ENCODE peak calls at places on chromosomes 16 and 17, in four cellular contexts. N is pancreas, P is OCI-LY7, V is HCT116. D is an unnamed sample.

GRCh38 chr17:43846221-43846712 is 709 bp upstream of the CD300LG start:
- DNase-seq in N (peak; percentile 92), V (peak; percentile 70), P (peak; percentile 55), D (peak; percentile 86)

GRCh38 chr17:18932360-18933055 is 19.5 kb upstream of the SLC5A10 start:
- DNase-seq in P (no peak), V (no peak), N (no peak), D (no peak)

GRCh38 chr16:11012841-11013240 is 68.5 kb downstream of the CLEC16A start:
- DNase-seq in N (no peak), P (no peak), V (no peak), D (no peak)

GRCh38 chr16:566475-567361 is at the start of gene NHLRC4:
- DNase-seq in N (no peak), V (no peak), P (peak; percentile 90), D (peak; percentile 59)

GRCh38 chr16:56269824-56270684 is 78.8 kb downstream of the GNAO1 start:
- DNase-seq in V (no peak), P (no peak), N (no peak), D (no peak)

GRCh38 chr17:55735784-55736405 is 13.2 kb upstream of the TMEM100 start:
- DNase-seq in N (no peak), V (peak; percentile 49), P (peak; percentile 65), D (no peak)

GRCh38 chr16:67901734-67902133 is 8.7 kb downstream of the PSKH1 start:
- DNase-seq in V (no peak), N (no peak), P (no peak), D (no peak)

GRCh38 chr17:1188812-1189211 is 9.0 kb upstream of the ABR start:
- DNase-seq in N (peak; percentile 88), V (no peak), P (peak; percentile 64), D (peak; percentile 85)

GRCh38 chr17:56815711-56816110 is 18.0 kb downstream of the C17orf67 start:
- DNase-seq in P (no peak), V (no peak), N (no peak), D (no peak)

GRCh38 chr16:67179421-67180080 is 4.2 kb downstream of the MATCAP1 start:
- DNase-seq in V (no peak), P (peak; percentile 52), N (peak; percentile 70), D (no peak)

GRCh38 chr16:2963611-2964415 is at the start of gene KREMEN2:
- DNase-seq in P (no peak), N (peak; percentile 84), V (peak; percentile 74), D (no peak)

GRCh38 chr16:14538604-14539003 is 91.5 kb downstream of the PARN start:
- DNase-seq in P (no peak), N (no peak), V (no peak), D (no peak)

GRCh38 chr17:72362466-72363335 is 241.9 kb downstream of the SOX9 start:
- DNase-seq in N (no peak), V (no peak), P (no peak), D (no peak)

GRCh38 chr17:80619535-80620235 is 75.0 kb downstream of the RPTOR start:
- DNase-seq in N (no peak), P (no peak), V (peak; percentile 84), D (no peak)

GRCh38 chr17:81298325-81298990 is 3.4 kb upstream of the SLC38A10 start:
- DNase-seq in P (no peak), V (no peak), N (no peak), D (peak; percentile 40)

GRCh38 chr16:11238272-11239202 is 17.5 kb downstream of the SOCS1 start:
- DNase-seq in P (no peak), V (no peak), N (no peak), D (no peak)

GRCh38 chr17:76654408-76654807 is 10.9 kb upstream of the ST6GALNAC1 start:
- DNase-seq in V (no peak), N (no peak), P (no peak), D (no peak)

GRCh38 chr16:81650982-81651562 is 128.0 kb upstream of the PLCG2 start:
- DNase-seq in V (no peak), N (no peak), P (no peak), D (peak; percentile 37)

GRCh38 chr16:74307383-74307782 is 10.8 kb downstream of the PSMD7 start:
- DNase-seq in P (no peak), V (no peak), N (no peak), D (no peak)

GRCh38 chr17:81480140-81480917 is 32.3 kb downstream of the ACTG1 start:
- DNase-seq in N (no peak), V (no peak), P (no peak), D (no peak)

GRCh38 chr17:40399185-40399584 is 18.5 kb downstream of the TOP2A start:
- DNase-seq in N (no peak), V (peak; percentile 32), P (peak; percentile 66), D (no peak)

GRCh38 chr17:78002166-78002565 is 43.7 kb downstream of the TNRC6C start:
- DNase-seq in N (no peak), P (no peak), V (no peak), D (no peak)

GRCh38 chr17:20930065-20930760 is 112.6 kb downstream of the USP22 start:
- DNase-seq in P (no peak), V (no peak), N (no peak), D (no peak)

GRCh38 chr17:79362086-79362995 is 248.5 kb downstream of the RBFOX3 start:
- DNase-seq in P (no peak), N (no peak), V (no peak), D (no peak)

GRCh38 chr16:84761448-84762368 is 58.1 kb upstream of the CRISPLD2 start:
- DNase-seq in N (no peak), V (no peak), P (no peak), D (no peak)

GRCh38 chr16:15981382-15981781 is 32.0 kb downstream of the ABCC1 start:
- DNase-seq in P (peak; percentile 47), N (no peak), V (no peak), D (no peak)

GRCh38 chr16:2470603-2471015 is 488 bp upstream of the NTN3 start:
- DNase-seq in N (no peak), P (peak; percentile 67), V (no peak), D (no peak)

GRCh38 chr16:17224859-17225258 is 245.9 kb downstream of the XYLT1 start:
- DNase-seq in P (peak; percentile 61), V (no peak), N (no peak), D (peak; percentile 42)

GRCh38 chr17:37770631-37771518 is 26.0 kb upstream of the HNF1B start:
- DNase-seq in N (peak; percentile 89), P (peak; percentile 6), V (peak; percentile 44), D (peak; percentile 71)

GRCh38 chr17:5110816-5111215 is 862 bp downstream of the ZNF232 start:
- DNase-seq in V (no peak), N (peak; percentile 14), P (peak; percentile 67), D (no peak)

GRCh38 chr16:84065536-84066132 is 23.0 kb upstream of the SLC38A8 start:
- DNase-seq in V (peak; percentile 48), P (peak; percentile 59), N (no peak), D (no peak)

GRCh38 chr17:66655861-66656260 is 179.1 kb upstream of the CACNG5 start:
- DNase-seq in N (no peak), P (no peak), V (no peak), D (no peak)

GRCh38 chr17:28843810-28844137 is 1.2 kb upstream of the FAM222B start:
- DNase-seq in P (no peak), V (no peak), N (no peak), D (no peak)

GRCh38 chr17:75707096-75707720 is 14.1 kb upstream of the ITGB4 start:
- DNase-seq in V (peak; percentile 94), P (no peak), N (no peak), D (peak; percentile 43)

GRCh38 chr16:7366041-7366440 is 33.4 kb downstream of the RBFOX1 start:
- DNase-seq in P (no peak), N (no peak), V (no peak), D (no peak)
- H3K4me1 ChIP-seq in P (no peaks in the 10 kb centered on the region), N (no peaks in the 10 kb centered on the region), V (no peaks in the 10 kb centered on the region), D (no peaks in the 10 kb centered on the region)

GRCh38 chr16:21684199-21684598 is 20.4 kb downstream of the OTOA start:
- DNase-seq in P (peak; percentile 32), N (no peak), V (peak; percentile 4), D (no peak)

GRCh38 chr16:21689107-21689506 is 25.3 kb downstream of the OTOA start:
- DNase-seq in N (no peak), P (no peak), V (no peak), D (no peak)

GRCh38 chr16:21683184-21683583 is 19.4 kb downstream of the OTOA start:
- DNase-seq in P (no peak), V (no peak), N (no peak), D (no peak)

DNA sequence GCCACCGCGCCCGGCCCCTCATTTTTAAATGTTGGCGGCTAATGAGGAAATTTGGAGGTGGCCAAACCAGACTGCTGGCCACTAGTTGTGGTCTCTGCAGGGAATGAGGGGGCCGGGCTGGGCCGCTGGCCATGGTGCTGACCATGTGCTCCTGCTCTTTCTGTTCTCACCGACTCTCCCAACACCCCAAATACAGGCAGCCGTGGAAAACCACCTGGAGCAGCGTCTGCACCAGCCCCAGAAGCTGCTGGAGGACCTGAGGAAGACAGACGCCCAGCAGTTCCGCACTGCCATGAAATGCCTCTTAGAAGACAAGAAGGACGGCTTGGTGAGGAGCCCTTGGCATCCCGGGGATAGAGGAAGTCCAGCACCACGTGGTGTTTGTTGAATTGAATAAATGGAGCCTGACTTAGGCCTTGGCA is 21.3 kb downstream of the OTOA start:
- DNase-seq in V (no peak), N (no peak), P (no peak), D (no peak)
- H3K4me1 ChIP-seq in V (no peaks in the 10 kb centered on the region), N (no peaks in the 10 kb centered on the region), P (no peaks in the 10 kb centered on the region), D (peaks cover 2% of the 10 kb centered on the region)

GRCh38 chr17:8120520-8121443 is 2.5 kb upstream of the ALOXE3 start:
- DNase-seq in N (peak; percentile 91), P (peak; percentile 81), V (peak; percentile 88), D (peak; percentile 72)

GRCh38 chr17:8122391-8122922 is 1.4 kb downstream of the HES7 start:
- DNase-seq in N (peak; percentile 54), P (no peak), V (no peak), D (no peak)

GRCh38 chr17:8122923-8123694 is 797 bp downstream of the HES7 start:
- DNase-seq in V (no peak), P (peak; percentile 37), N (peak; percentile 82), D (no peak)

GRCh38 chr17:8119575-8120519 is 1.5 kb upstream of the ALOXE3 start:
- DNase-seq in N (peak; percentile 91), V (peak; percentile 90), P (peak; percentile 92), D (peak; percentile 81)

DNA sequence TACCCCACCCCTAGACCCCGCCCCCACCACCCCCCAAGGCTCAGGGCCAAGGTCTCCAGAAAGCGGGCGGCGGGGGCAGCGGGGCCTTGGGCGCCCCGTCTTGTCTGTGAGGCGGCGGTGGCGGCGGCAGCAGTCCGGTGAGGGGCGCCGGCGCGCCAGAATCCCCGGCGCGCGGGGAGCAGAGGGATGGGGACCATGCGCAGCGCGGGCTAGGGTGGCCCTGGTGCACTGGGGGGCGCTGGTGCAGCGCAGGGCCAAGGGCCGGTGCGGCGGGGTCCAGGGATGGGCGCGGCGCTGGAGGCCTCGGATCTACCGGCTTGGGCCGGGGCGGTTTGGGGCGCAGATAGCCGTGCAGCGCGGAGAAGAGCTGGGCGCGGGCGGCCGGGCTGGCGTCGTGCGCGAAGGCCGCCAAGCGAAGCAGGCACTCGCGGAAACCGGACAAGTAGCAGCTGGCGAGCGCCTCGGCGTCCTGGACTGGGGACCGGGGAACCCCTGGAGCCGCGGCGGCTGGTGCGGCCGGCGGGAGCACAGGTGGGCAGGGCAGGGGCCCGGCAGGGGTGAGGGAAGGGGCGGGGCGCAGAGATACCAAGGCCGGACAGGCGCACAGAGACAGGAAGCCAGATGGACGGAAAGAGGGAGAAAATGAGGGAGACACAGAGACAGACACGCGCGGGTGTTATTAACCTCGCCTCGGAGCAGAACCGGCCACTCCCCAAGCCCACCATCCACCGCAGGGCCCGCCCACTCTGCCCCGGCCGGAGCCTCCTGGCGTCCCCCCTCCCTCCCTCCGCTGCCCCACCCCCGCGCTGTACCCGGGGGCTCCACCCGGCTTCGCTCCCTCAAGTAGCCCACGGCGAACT is 2.1 kb downstream of the HES7 start:
- DNase-seq in P (peak; percentile 86), V (peak; percentile 51), N (peak; percentile 87), D (no peak)
- H3K4me1 ChIP-seq in P (peaks cover 56% of the 10 kb centered on the region), V (peaks cover 81% of the 10 kb centered on the region), N (peaks cover 28% of the 10 kb centered on the region), D (peaks cover 43% of the 10 kb centered on the region)

GRCh38 chr17:65058615-65059014 is 2.1 kb upstream of the GNA13 start:
- DNase-seq in N (no peak), P (no peak), V (no peak), D (no peak)
- H3K4me1 ChIP-seq in N (peaks cover 22% of the 10 kb centered on the region), P (peaks cover 47% of the 10 kb centered on the region), V (peaks cover 30% of the 10 kb centered on the region), D (peaks cover 12% of the 10 kb centered on the region)